ENCODE peak calls at places on chromosomes 11 and 22, in four cellular contexts. I is transverse colon; Y is stimulated activated CD4-positive, alpha-beta T cell treated with anti-CD3 and anti-CD28 coated beads, Interleukin-1b, Interleukin-23, amount 100 ng/mL, for 24 hours; T is AG04450. F is an unnamed sample.

GRCh38 chr11:84089072-84090057 is 803.2 kb upstream of the CCDC90B start:
- DNase-seq in I (no peak), T (no peak), Y (no peak), F (peak; percentile 11)

GRCh38 chr11:82754410-82754809 is 20.7 kb upstream of the FAM181B start:
- DNase-seq in T (no peak), Y (no peak), I (no peak), F (no peak)

GRCh38 chr11:109970516-109971183 is 122.5 kb upstream of the ZC3H12C start:
- DNase-seq in T (no peak), Y (no peak), I (no peak), F (no peak)

GRCh38 chr11:94768602-94769511 is 701 bp downstream of the AMOTL1 start:
- DNase-seq in Y (no peak), T (no peak), I (peak; percentile 15), F (peak; percentile 33)

GRCh38 chr22:50445071-50445879 is 29.6 kb downstream of the SBF1 start:
- DNase-seq in T (no peak), I (no peak), Y (no peak), F (no peak)

GRCh38 chr11:11620251-11620965 is 1.4 kb downstream of the GALNT18 start:
- DNase-seq in Y (no peak), I (peak; percentile 73), T (no peak), F (no peak)

GRCh38 chr11:12160231-12160630 is 49.8 kb downstream of the MICAL2 start:
- DNase-seq in I (no peak), T (no peak), Y (no peak), F (no peak)

GRCh38 chr11:848988-849824 is 6.6 kb downstream of the TSPAN4 start:
- DNase-seq in Y (peak; percentile 24), I (no peak), T (no peak), F (no peak)

GRCh38 chr11:25566298-25567200 is 765.4 kb upstream of the ANO3 start:
- DNase-seq in I (no peak), T (no peak), Y (no peak), F (peak; percentile 29)

GRCh38 chr11:107249054-107249453 is 208.6 kb downstream of the CWF19L2 start:
- DNase-seq in Y (no peak), I (no peak), T (no peak), F (no peak)

GRCh38 chr11:459511-460220 is 9.6 kb downstream of the PTDSS2 start:
- DNase-seq in I (no peak), T (no peak), Y (no peak), F (no peak)

GRCh38 chr11:100562102-100562501 is 125.0 kb upstream of the ARHGAP42 start:
- DNase-seq in Y (no peak), I (no peak), T (peak; percentile 66), F (peak; percentile 80)

GRCh38 chr11:35101223-35101622 is 37.7 kb upstream of the CD44 start:
- DNase-seq in I (no peak), T (no peak), Y (no peak), F (no peak)

F was measured in fibroblast of pulmonary artery.